ENCODE peak calls at places on chromosomes 6 and 20, in four cellular contexts. B, X, Y and U are unnamed samples.
A peak's percentile ranks its signal among the peaks of the same experiment; 100 is the strongest.

GRCh38 chr6:169833258-169833794 is 81.9 kb downstream of the ERMARD start:
- DNase-seq in B (no peak), X (no peak), Y (no peak), U (no peak)

GRCh38 chr6:106181664-106182418 is 95.7 kb downstream of the PRDM1 start:
- DNase-seq in B (no peak), X (no peak), Y (peak; percentile 84), U (no peak)

GRCh38 chr6:45419574-45420082 is 41.9 kb upstream of the SUPT3H start:
- DNase-seq in B (peak; percentile 73), X (peak; percentile 35), Y (no peak), U (no peak)

GRCh38 chr20:53061709-53062108 is 89.6 kb downstream of the TSHZ2 start:
- DNase-seq in B (no peak), X (no peak), Y (no peak), U (no peak)

GRCh38 chr6:89917216-89917615 is 22.9 kb downstream of the GJA10 start:
- DNase-seq in B (no peak), X (no peak), Y (no peak), U (no peak)

GRCh38 chr20:14189794-14190402 is 147.5 kb downstream of the FLRT3 start:
- DNase-seq in B (no peak), X (no peak), Y (peak; percentile 18), U (no peak)

GRCh38 chr6:107786709-107787588 is 37.2 kb downstream of the SCML4 start:
- DNase-seq in B (no peak), X (no peak), Y (no peak), U (no peak)

GRCh38 chr6:170363255-170363654 is 56.7 kb downstream of the FAM120B start:
- DNase-seq in B (no peak), X (no peak), Y (no peak), U (no peak)

GRCh38 chr6:169450097-169450496 is 196.5 kb upstream of the THBS2 start:
- DNase-seq in B (no peak), X (no peak), Y (no peak), U (no peak)

GRCh38 chr6:48101277-48101676 is 9.7 kb downstream of the PTCHD4 start:
- DNase-seq in B (no peak), X (no peak), Y (no peak), U (no peak)

GRCh38 chr6:136289327-136289578 is 393 bp downstream of the BCLAF1 start:
- DNase-seq in B (peak; percentile 95), X (peak; percentile 82), Y (peak; percentile 49), U (peak; percentile 84)

GRCh38 chr6:125117818-125118217 is 35.8 kb upstream of the TPD52L1 start:
- DNase-seq in B (no peak), X (no peak), Y (no peak), U (no peak)

GRCh38 chr20:37776049-37776448 is 82.2 kb downstream of the CTNNBL1 start:
- DNase-seq in B (no peak), X (no peak), Y (no peak), U (no peak)

GRCh38 chr6:138371452-138371711 is 6.3 kb upstream of the SMIM28 start:
- DNase-seq in B (no peak), X (no peak), Y (no peak), U (no peak)

GRCh38 chr20:381581-382290 is 1.2 kb downstream of the TRIB3 start:
- DNase-seq in B (peak; percentile 82), X (peak; percentile 32), Y (no peak), U (peak; percentile 54)

GRCh38 chr6:118606858-118607257 is 44.5 kb downstream of the CEP85L start:
- DNase-seq in B (no peak), X (no peak), Y (no peak), U (no peak)

GRCh38 chr6:144583614-144583954 is 298.4 kb downstream of the UTRN start:
- DNase-seq in B (no peak), X (no peak), Y (no peak), U (no peak)

GRCh38 chr20:19466204-19466928 is 253.9 kb downstream of the SLC24A3 start:
- DNase-seq in B (no peak), X (no peak), Y (no peak), U (no peak)

GRCh38 chr20:18719426-18719825 is 94.2 kb upstream of the SCP2D1 start:
- DNase-seq in B (no peak), X (no peak), Y (no peak), U (no peak)

GRCh38 chr6:110620065-110620464 is 143.7 kb upstream of the SLC22A16 start:
- DNase-seq in B (no peak), X (no peak), Y (no peak), U (no peak)

GRCh38 chr20:17972121-17972520 is 3.3 kb downstream of the MGME1 start:
- DNase-seq in B (no peak), X (no peak), Y (no peak), U (no peak)

GRCh38 chr6:365835-366234 is 25.7 kb upstream of the IRF4 start:
- DNase-seq in B (peak; percentile 37), X (no peak), Y (no peak), U (no peak)

GRCh38 chr6:108732101-108732870 is 115.9 kb upstream of the ARMC2 start:
- DNase-seq in B (no peak), X (no peak), Y (peak; percentile 56), U (no peak)

GRCh38 chr6:106658469-106658868 is 29.1 kb downstream of the QRSL1 start:
- DNase-seq in B (no peak), X (no peak), Y (no peak), U (no peak)

GRCh38 chr6:31037692-31038091 is 27.4 kb downstream of the MUC22 start:
- DNase-seq in B (no peak), X (no peak), Y (peak; percentile 58), U (no peak)

GRCh38 chr6:14754636-14755513 is 491.0 kb upstream of the JARID2 start:
- DNase-seq in B (no peak), X (no peak), Y (no peak), U (no peak)